ENCODE peak calls at places on chromosomes 1 and 21, in four cellular contexts. B is uterus, F is IMR-90, U is cardiac fibroblast. X is an unnamed sample.

GRCh38 chr21:45528028-45528705 is 14.1 kb downstream of the SLC19A1 start:
- DNase-seq in F (no peak), B (no peak), U (no peak), X (no peak)

GRCh38 chr1:17829579-17829978 is 74.4 kb downstream of the ACTL8 start:
- DNase-seq in F (no peak), B (no peak), U (no peak), X (no peak)

GRCh38 chr1:197598935-197599334 is 176.3 kb downstream of the DENND1B start:
- DNase-seq in B (no peak), F (no peak), U (no peak), X (no peak)

GRCh38 chr1:225651376-225651871 is 1.5 kb downstream of the ENAH start:
- DNase-seq in F (peak), U (peak), B (no peak), X (no peak)

GRCh38 chr1:156102634-156103511 is 11.6 kb upstream of the LMNA start:
- DNase-seq in U (no peak), B (no peak), F (peak), X (no peak)

GRCh38 chr1:85617582-85618237 is 37.1 kb downstream of the CCN1 start:
- DNase-seq in U (peak), F (peak), B (no peak), X (no peak)

GRCh38 chr1:64864018-64864945 is 102.1 kb downstream of the JAK1 start:
- DNase-seq in U (peak), F (no peak), B (no peak), X (peak)

GRCh38 chr1:71828431-71829012 is 453.8 kb downstream of the NEGR1 start:
- DNase-seq in F (no peak), B (no peak), U (no peak), X (no peak)

GRCh38 chr1:149977345-149977744 is 33.2 kb downstream of the OTUD7B start:
- DNase-seq in B (no peak), F (no peak), U (no peak), X (no peak)

GRCh38 chr1:20437640-20438039 is 48.4 kb downstream of the CAMK2N1 start:
- DNase-seq in B (no peak), U (no peak), F (no peak), X (no peak)

GRCh38 chr1:17538428-17539130 is 919 bp upstream of the ARHGEF10L start:
- DNase-seq in B (peak), F (peak), U (no peak), X (peak)

GRCh38 chr1:226984521-226985238 is 44.6 kb downstream of the COQ8A start:
- DNase-seq in F (no peak), B (no peak), U (no peak), X (no peak)

GRCh38 chr1:83689900-83690868 is 308.7 kb downstream of the TTLL7 start:
- DNase-seq in F (no peak), U (peak), B (no peak), X (no peak)

GRCh38 chr1:36224537-36225297 is 474 bp downstream of the THRAP3 start:
- DNase-seq in F (peak), U (peak), B (no peak), X (peak)

GRCh38 chr1:51768971-51769601 is 109.4 kb downstream of the NRDC start:
- DNase-seq in F (peak), B (no peak), U (peak), X (no peak)

GRCh38 chr1:207740224-207740623 is 11.6 kb upstream of the CD46 start:
- DNase-seq in B (no peak), U (no peak), F (no peak), X (no peak)

GRCh38 chr1:40312238-40313205 is 4.6 kb downstream of the COL9A2 start:
- DNase-seq in B (no peak), F (no peak), U (peak), X (no peak)

GRCh38 chr1:184156521-184157395 is 105.2 kb downstream of the TSEN15 start:
- DNase-seq in F (no peak), B (no peak), U (no peak), X (no peak)

GRCh38 chr21:42314616-42315295 is 453 bp downstream of the TFF3 start:
- DNase-seq in U (no peak), F (no peak), B (no peak), X (no peak)

GRCh38 chr1:154342836-154343472 is 17.6 kb downstream of the ATP8B2 start:
- DNase-seq in F (no peak), B (no peak), U (no peak), X (no peak)

GRCh38 chr1:116290085-116290670 is 82.9 kb upstream of the ATP1A1 start:
- DNase-seq in F (no peak), B (no peak), U (no peak), X (no peak)

GRCh38 chr1:151130837-151131586 is 15.4 kb downstream of the SEMA6C start:
- DNase-seq in F (peak), B (peak), U (peak), X (peak)

GRCh38 chr1:72281144-72281543 is 1.2 kb downstream of the NEGR1 start:
- DNase-seq in U (peak), F (peak), B (no peak), X (no peak)

GRCh38 chr1:61477301-61477700 is 247.6 kb downstream of the TM2D1 start:
- DNase-seq in U (no peak), B (no peak), F (no peak), X (no peak)

GRCh38 chr1:50047916-50048694 is 24.4 kb upstream of the AGBL4 start:
- DNase-seq in U (no peak), B (no peak), F (no peak), X (peak)

GRCh38 chr1:56527548-56528302 is 51.6 kb downstream of the PLPP3 start:
- DNase-seq in U (no peak), B (no peak), F (no peak), X (no peak)

GRCh38 chr1:23118407-23118806 is 50.2 kb downstream of the LUZP1 start:
- DNase-seq in F (no peak), B (no peak), U (no peak), X (no peak)

GRCh38 chr1:201279313-201279712 is 4.0 kb upstream of the PKP1 start:
- DNase-seq in B (no peak), F (peak), U (peak), X (no peak)

GRCh38 chr1:110084226-110085078 is 14.0 kb upstream of the ALX3 start:
- DNase-seq in F (peak), B (peak), U (peak), X (no peak)

GRCh38 chr1:71770121-71770520 is 512.2 kb downstream of the NEGR1 start:
- DNase-seq in F (peak), U (peak), B (no peak), X (no peak)

GRCh38 chr1:212595229-212595628 is 13.3 kb upstream of the ATF3 start:
- DNase-seq in U (no peak), B (no peak), F (no peak), X (no peak)

GRCh38 chr1:10383630-10384029 is 15.2 kb upstream of the PGD start:
- DNase-seq in F (no peak), B (no peak), U (no peak), X (no peak)

GRCh38 chr1:116940809-116941640 is 31.3 kb downstream of the PTGFRN start:
- DNase-seq in F (no peak), U (no peak), B (no peak), X (no peak)

GRCh38 chr1:153728305-153729066 is 636 bp downstream of the INTS3 start:
- DNase-seq in U (peak), B (peak), F (peak), X (peak)

GRCh38 chr21:42010507-42011493 is 640 bp upstream of the ZBTB21 start:
- DNase-seq in B (peak), F (no peak), U (no peak), X (peak)

GRCh38 chr1:85628791-85629531 is 48.4 kb downstream of the CCN1 start:
- DNase-seq in B (no peak), U (peak), F (peak), X (no peak)

GRCh38 chr1:228321895-228322294 is 84.7 kb downstream of the TRIM11 start:
- DNase-seq in B (no peak), F (no peak), U (no peak), X (no peak)

GRCh38 chr1:157505481-157506272 is 46.6 kb downstream of the FCRL5 start:
- DNase-seq in U (peak), F (peak), B (no peak), X (peak)

DNA sequence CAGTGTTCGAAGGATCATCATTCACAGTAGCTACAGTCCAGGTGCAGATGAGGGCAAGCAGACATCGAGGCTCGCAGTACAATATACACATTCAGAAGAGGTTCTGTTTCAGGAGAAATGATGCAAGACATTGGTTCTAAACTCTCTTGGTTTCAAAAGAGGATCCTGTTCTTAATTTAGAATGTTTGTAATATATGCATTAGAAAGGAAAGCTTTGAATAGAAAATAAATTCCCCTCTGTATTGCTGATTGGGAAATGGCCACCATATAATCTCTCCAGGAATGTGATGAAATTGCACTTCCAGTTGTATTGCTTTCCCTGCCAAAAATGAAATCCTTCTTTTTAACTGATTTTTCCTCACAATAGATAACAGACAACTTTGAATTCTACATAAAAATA is 27.5 kb upstream of the SIPA1L2 start:
- DNase-seq in B (no peak), U (no peak), F (no peak), X (no peak)
- TF ChIP-seq CTCF in B (no peak), U (no peak), F (no peak), X (no peak)

GRCh38 chr1:5638582-5638981 is 353.6 kb downstream of the NPHP4 start:
- DNase-seq in B (no peak), U (no peak), F (no peak), X (no peak)

GRCh38 chr1:5639323-5639722 is 352.9 kb downstream of the NPHP4 start:
- DNase-seq in F (no peak), B (no peak), U (no peak), X (no peak)

GRCh38 chr1:5643360-5644090 is 348.7 kb downstream of the NPHP4 start:
- DNase-seq in B (no peak), U (no peak), F (no peak), X (no peak)

GRCh38 chr1:5644281-5645134 is 347.7 kb downstream of the NPHP4 start:
- DNase-seq in F (no peak), U (no peak), B (no peak), X (no peak)

GRCh38 chr1:5640845-5641244 is 351.4 kb downstream of the NPHP4 start:
- DNase-seq in U (no peak), F (no peak), B (no peak), X (peak)
- TF ChIP-seq CTCF in U (no peak), F (no peak), B (no peak), X (peak)

GRCh38 chr1:203463469-203464062 is 12.0 kb upstream of the PRELP start:
- DNase-seq in B (no peak), U (peak), F (peak), X (no peak)
- TF ChIP-seq CTCF in B (no peak), U (no peak), F (no peak), X (no peak)

DNA sequence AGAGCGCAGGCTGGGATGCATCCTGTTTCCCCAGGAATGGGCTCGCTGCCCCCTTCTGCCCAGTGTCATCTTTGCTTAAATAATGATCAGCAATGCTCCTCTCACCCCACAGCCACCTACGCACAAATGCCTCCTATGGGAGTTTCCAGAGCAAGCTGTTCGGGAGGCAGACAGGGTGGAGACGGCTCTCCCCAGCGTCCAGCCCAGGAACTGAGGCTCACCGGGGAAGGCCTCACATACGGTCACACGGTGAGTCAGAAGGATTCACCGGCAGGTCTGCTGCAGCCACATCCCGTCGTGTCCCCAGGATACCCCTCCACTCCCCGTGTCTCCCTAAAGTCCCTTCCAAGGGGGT is 40.3 kb upstream of the RUNX3 start:
- DNase-seq in B (no peak), F (peak), U (peak), X (no peak)
- TF ChIP-seq CTCF in B (no peak), F (peak), U (peak), X (no peak)

X was measured in endothelial cell.